ENCODE peak calls at places on chromosomes 16 and 17, in five cellular contexts. Q, V, I, L and P are unnamed samples.

GRCh38 chr16:66133641-66134402 is 232.7 kb upstream of the CDH5 start:
- DNase-seq in I (no peak), L (peak), Q (no peak), V (no peak), P (no peak)

GRCh38 chr17:61217878-61218437 is 181.7 kb upstream of the TBX2 start:
- DNase-seq in I (no peak), V (no peak), Q (no peak), L (no peak), P (no peak)

GRCh38 chr16:69243479-69243878 is 56.5 kb downstream of the SNTB2 start:
- DNase-seq in L (peak), V (no peak), Q (no peak), I (no peak), P (peak)

GRCh38 chr17:30961213-30962188 is 9.3 kb upstream of the RNF135 start:
- DNase-seq in V (no peak), L (peak), Q (no peak), I (no peak), P (no peak)

GRCh38 chr17:28841901-28842281 is 699 bp downstream of the FAM222B start:
- DNase-seq in L (no peak), I (no peak), V (no peak), Q (no peak), P (no peak)

GRCh38 chr17:42402121-42402516 is 13.9 kb upstream of the STAT3 start:
- DNase-seq in L (peak), I (no peak), V (no peak), Q (no peak), P (no peak)

GRCh38 chr17:46135126-46135812 is 58.0 kb downstream of the KANSL1 start:
- DNase-seq in I (no peak), L (no peak), Q (no peak), V (no peak), P (no peak)

GRCh38 chr16:3020604-3021448 is 658 bp downstream of the TNFRSF12A start:
- DNase-seq in Q (peak), V (peak), L (peak), I (peak), P (peak)

GRCh38 chr17:66317629-66318028 is 15.2 kb downstream of the PRKCA start:
- DNase-seq in Q (no peak), V (no peak), I (no peak), L (peak), P (peak)

GRCh38 chr16:12078405-12079245 is 102.1 kb downstream of the SNX29 start:
- DNase-seq in L (no peak), Q (peak), I (no peak), V (no peak), P (no peak)

GRCh38 chr16:66344533-66345145 is 21.9 kb upstream of the CDH5 start:
- DNase-seq in L (peak), Q (no peak), I (no peak), V (peak), P (peak)

GRCh38 chr17:76502326-76503211 is 1.3 kb upstream of the RHBDF2 start:
- DNase-seq in I (no peak), L (no peak), Q (no peak), V (no peak), P (no peak)

GRCh38 chr16:10694306-10694705 is 424 bp downstream of the TEKT5 start:
- DNase-seq in V (no peak), I (no peak), L (no peak), Q (no peak), P (no peak)

GRCh38 chr16:66369055-66369592 is 2.6 kb downstream of the CDH5 start:
- DNase-seq in I (no peak), Q (peak), L (no peak), V (no peak), P (no peak)

GRCh38 chr16:28984619-28985135 is at the start of gene LAT:
- DNase-seq in I (no peak), Q (no peak), L (no peak), V (no peak), P (no peak)

GRCh38 chr17:68437979-68438877 is 19.1 kb downstream of the WIPI1 start:
- DNase-seq in L (peak), V (no peak), I (no peak), Q (peak), P (peak)

GRCh38 chr17:81923302-81924260 is 4.0 kb downstream of the MAFG start:
- DNase-seq in L (peak), Q (peak), V (peak), I (peak), P (peak)

DNA sequence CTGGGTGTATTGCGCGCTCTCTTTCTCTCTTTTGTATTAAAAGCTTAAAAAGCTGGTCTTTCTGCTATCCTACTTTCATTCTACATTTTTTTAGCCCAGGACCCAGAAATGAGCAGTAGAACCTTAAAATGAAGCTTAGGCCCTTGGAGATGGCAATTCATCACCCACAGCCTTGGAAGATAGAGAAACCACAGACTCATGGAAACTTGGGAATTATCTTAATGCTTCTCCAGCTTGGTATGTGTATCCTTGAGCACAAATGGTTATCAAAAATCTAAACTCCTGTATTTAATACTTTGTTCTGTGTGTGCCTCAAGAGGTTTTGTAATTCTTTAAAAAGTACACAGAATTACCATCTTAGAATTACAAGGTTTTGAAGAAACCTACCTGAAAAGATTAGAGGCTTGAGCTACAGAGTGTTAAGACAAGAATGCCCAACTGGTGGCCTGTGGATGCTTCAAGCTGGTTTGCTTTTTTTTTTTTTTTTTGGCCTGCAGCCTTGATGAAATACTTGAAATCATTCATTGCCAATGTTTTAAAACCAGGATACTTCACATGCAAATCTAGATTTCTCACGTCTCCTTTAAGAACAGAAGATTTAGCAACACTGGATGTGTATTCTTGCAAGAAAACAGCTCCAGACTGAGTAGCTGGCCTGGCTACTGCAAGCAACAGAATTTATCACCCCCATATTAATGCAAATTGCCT is 105.0 kb downstream of the XYLT1 start:
- DNase-seq in I (no peak), Q (no peak), L (no peak), V (no peak), P (no peak)
- H3K4me3 ChIP-seq in I (no peak), Q (no peak), L (no peak), V (no peak), P (no peak)

DNA sequence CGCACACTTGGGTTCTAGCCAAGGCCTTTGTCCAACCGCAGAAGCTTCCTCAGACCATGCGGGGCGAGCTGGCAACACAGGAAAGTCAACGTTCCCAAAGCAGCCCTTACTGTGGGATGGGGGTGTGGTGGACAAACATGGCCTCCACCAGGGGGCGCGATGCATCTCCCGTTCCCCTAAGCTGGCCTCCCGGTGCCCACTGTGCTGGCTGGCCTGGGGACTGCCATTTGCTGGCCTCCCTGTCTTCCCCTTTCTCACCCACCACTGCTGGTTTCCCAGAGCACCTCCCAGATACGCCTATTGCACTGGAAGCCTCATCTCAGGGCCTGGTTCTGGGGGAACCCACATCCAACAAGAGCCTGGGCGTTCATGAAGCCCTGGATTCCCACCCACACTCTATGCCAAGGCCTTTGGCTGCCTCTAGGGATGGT is 145.3 kb downstream of the IRF8 start:
- DNase-seq in V (no peak), I (no peak), L (peak), Q (no peak), P (peak)
- TF ChIP-seq CTCF in V (peak), I (peak), L (peak), Q (peak), P (peak)

GRCh38 chr17:50548831-50549230 is 1.9 kb downstream of the SPATA20 start:
- DNase-seq in Q (no peak), I (no peak), L (no peak), V (no peak), P (no peak)

GRCh38 chr17:50547035-50547735 is at the start of gene SPATA20:
- DNase-seq in Q (peak), I (peak), V (peak), L (peak), P (peak)

GRCh38 chr17:50547736-50548083 is 736 bp downstream of the SPATA20 start:
- DNase-seq in V (no peak), I (no peak), Q (no peak), L (no peak), P (no peak)

GRCh38 chr17:50545306-50545705 is 1.7 kb upstream of the SPATA20 start:
- DNase-seq in Q (no peak), I (no peak), V (no peak), L (no peak), P (no peak)

DNA sequence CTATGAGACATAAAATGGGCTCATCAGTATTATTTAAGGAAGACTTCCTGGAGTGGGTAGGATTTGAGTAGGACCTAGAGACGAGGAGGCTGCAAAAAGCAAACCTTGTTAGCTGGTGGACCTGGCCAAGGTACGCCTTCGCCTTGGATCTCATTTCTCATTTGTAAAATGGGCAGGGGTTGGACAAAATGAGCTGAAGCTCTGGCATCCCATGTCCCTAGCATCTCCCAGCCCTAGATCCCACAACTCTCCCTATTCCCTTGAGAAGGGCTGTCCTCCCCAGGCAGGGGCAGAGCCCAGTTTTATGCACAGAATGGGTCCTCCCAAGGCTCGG is 306 bp upstream of the SPATA20 start:
- DNase-seq in L (no peak), I (no peak), V (no peak), Q (no peak), P (no peak)
- H3K4me3 ChIP-seq in L (no peak), I (no peak), V (no peak), Q (peak), P (no peak)

GRCh38 chr17:16872836-16873653 is 98.9 kb downstream of the TNFRSF13B start:
- DNase-seq in V (peak), Q (no peak), I (no peak), L (no peak), P (no peak)
- TF ChIP-seq CTCF in V (peak), Q (peak), I (peak), L (peak), P (peak)

GRCh38 chr17:48052956-48053757 is 5.0 kb downstream of the NFE2L1 start:
- DNase-seq in L (peak), V (no peak), Q (peak), I (peak), P (peak)

GRCh38 chr17:48051706-48052486 is 3.7 kb downstream of the NFE2L1 start:
- DNase-seq in Q (no peak), I (peak), L (peak), V (peak), P (peak)

GRCh38 chr17:48055531-48056245 is 7.5 kb downstream of the NFE2L1 start:
- DNase-seq in L (peak), V (peak), I (no peak), Q (no peak), P (peak)

GRCh38 chr17:48054238-48055185 is 6.4 kb downstream of the NFE2L1 start:
- DNase-seq in L (peak), Q (peak), I (peak), V (peak), P (peak)

DNA sequence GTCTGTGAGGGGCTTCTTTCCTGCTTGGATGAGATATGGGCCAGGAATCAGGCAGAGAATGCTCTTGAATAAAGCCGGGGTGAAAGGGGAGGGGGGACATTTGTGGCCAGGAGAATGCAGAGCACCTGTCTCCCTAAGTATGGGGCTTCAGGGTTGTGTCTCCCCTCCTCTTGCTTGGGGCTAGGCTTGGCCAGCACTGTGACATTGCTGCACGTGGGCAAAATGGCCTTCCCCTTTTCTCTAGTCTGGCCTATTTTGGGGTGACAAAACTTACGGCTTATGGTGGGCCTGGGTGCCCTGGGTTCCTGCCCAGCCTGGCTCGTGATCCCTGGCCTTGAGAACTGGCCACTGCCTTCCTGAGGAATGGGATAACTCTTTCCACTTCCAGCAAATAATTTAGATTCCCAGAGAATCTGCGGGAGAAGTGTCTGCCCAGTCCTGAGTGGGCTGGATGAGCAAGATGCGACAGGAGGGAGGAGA is 5.6 kb downstream of the NFE2L1 start:
- DNase-seq in Q (no peak), V (no peak), L (no peak), I (no peak), P (no peak)
- H3K4me3 ChIP-seq in Q (peak), V (peak), L (no peak), I (peak), P (no peak)

DNA sequence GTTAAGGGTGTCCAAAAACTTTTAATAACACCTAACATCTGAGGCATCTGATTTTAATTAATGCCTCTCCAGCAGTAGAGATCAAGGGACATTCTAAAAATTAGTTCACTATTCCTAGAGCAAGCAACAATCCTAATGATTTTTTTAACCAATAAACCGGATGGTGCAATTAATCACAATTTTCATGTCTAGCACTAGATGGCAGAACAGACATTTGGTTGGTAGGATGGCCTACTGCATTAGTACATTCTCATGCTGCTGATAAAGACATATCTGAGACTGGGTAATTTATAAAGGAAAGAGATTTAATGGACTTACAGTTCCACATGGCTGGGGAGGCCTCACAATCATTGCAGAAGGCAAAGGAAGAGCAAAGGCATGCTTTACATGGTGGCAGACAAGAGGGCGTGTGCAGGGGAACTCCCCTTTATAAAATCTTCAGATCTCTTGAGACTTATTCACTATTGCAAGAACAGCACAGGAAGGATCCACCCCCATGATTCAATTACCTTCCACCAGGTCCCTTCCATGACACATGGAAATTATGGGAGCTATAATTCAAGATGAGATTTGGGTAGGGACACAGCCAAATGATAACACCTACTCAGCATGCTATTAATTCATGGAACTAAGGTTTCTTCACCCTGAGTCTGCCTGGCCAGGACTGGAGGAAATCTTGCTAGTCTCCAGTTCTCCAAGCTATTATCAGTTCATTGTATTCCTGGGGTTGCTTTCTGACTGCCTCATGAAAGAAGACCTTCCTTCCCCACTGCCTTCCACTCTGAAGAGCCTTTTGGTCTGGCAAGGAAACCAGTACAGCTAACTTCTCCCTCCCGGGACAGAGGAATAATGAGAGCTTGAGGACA is 24.8 kb downstream of the HS3ST3A1 start:
- DNase-seq in I (no peak), Q (no peak), L (no peak), V (no peak), P (no peak)
- TF ChIP-seq CTCF in I (no peak), Q (no peak), L (peak), V (peak), P (no peak)

GRCh38 chr17:79991924-79992656 is 43.6 kb downstream of the TBC1D16 start:
- DNase-seq in Q (no peak), V (no peak), L (peak), I (no peak), P (peak)
- H3K4me3 ChIP-seq in Q (peak), V (peak), L (peak), I (peak), P (peak)